ENCODE peak calls at places on chromosomes 2 and 18, in nine cellular contexts. I, A, W, B, D, R, Z, Y and N are unnamed samples.

GRCh38 chr2:111679202-111679601 is 204.8 kb downstream of the ANAPC1 start:
- DNase-seq in Y (no peak), A (no peak), B (no peak), Z (no peak), W (peak), R (no peak), I (no peak), D (no peak), N (no peak)

GRCh38 chr2:98654702-98655488 is 46.5 kb downstream of the UNC50 start:
- DNase-seq in R (no peak), W (no peak), B (no peak), D (no peak), A (peak), Y (no peak), I (no peak), Z (no peak), N (no peak)

GRCh38 chr2:102975996-102976636 is 214.3 kb downstream of the TMEM182 start:
- DNase-seq in D (no peak), W (peak), R (no peak), A (no peak), B (peak), Y (peak), Z (no peak), I (no peak), N (peak)

GRCh38 chr2:105712166-105712915 is 32.4 kb upstream of the NCK2 start:
- DNase-seq in W (peak), I (no peak), R (peak), B (no peak), A (no peak), D (no peak), Z (no peak), Y (no peak), N (peak)

GRCh38 chr2:15705839-15706386 is 114.2 kb downstream of the DDX1 start:
- DNase-seq in I (no peak), A (no peak), D (no peak), B (no peak), R (no peak), Y (no peak), Z (no peak), W (no peak), N (no peak)

GRCh38 chr18:56034954-56035353 is 447.0 kb upstream of the TCF4 start:
- DNase-seq in A (no peak), D (no peak), B (no peak), Y (no peak), I (no peak), W (no peak), Z (no peak), R (no peak), N (no peak)

GRCh38 chr2:106562826-106563594 is 75.8 kb downstream of the CD8B2 start:
- DNase-seq in D (no peak), I (no peak), W (peak), Y (peak), A (no peak), R (no peak), Z (no peak), B (peak), N (no peak)

GRCh38 chr18:40902436-40902835 is 1052.6 kb upstream of the PIK3C3 start:
- DNase-seq in R (no peak), Z (no peak), B (no peak), W (no peak), A (no peak), I (no peak), Y (no peak), D (no peak), N (no peak)

GRCh38 chr18:23719634-23720201 is 30.5 kb downstream of the LAMA3 start:
- DNase-seq in A (peak), Y (peak), B (no peak), W (peak), I (no peak), Z (no peak), D (peak), R (peak), N (peak)

GRCh38 chr2:202032841-202033316 is 776 bp upstream of the FZD7 start:
- DNase-seq in I (peak), Y (peak), B (peak), Z (peak), A (peak), D (peak), W (peak), R (peak), N (no peak)

GRCh38 chr18:12839057-12839525 is 44.9 kb downstream of the PTPN2 start:
- DNase-seq in R (no peak), B (peak), Y (no peak), A (no peak), W (peak), I (no peak), D (no peak), Z (no peak), N (no peak)

DNA sequence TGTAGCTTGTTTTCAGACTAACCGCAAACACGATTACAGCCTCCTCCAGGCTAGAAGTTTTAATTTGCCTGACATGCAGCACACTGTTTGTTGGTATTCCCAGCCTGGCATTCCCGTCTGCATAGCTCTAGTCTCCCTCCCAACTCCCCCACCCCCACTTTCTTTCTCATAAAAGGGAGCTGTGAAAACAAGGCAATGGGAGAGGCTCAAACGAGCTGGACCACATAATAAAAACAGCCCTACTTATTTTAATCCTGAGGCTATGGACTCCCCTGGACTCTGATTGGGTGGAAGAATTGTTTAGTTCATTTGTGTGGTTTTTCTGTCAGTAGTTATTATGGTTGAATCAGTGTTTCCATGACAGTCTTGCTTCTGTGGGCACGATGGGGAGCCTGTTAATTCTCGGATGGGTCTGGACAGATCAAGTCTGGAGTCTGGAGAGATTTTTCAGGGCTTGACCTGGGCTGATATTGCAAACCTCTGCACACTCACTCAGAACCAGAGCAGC is 1.2 kb downstream of the STON1 start:
- DNase-seq in A (no peak), R (peak), Y (peak), B (no peak), W (peak), I (no peak), Z (no peak), D (no peak), N (peak)
- H3K4me3 ChIP-seq in A (peak), R (peak), Y (peak), B (no peak), W (peak), I (peak), Z (peak), D (no peak), N (peak)

GRCh38 chr2:30236591-30237245 is 5.4 kb downstream of the LBH start:
- DNase-seq in Y (no peak), Z (no peak), A (no peak), W (no peak), I (peak), D (no peak), B (no peak), R (no peak), N (no peak)
- H3K4me3 ChIP-seq in Y (no peak), Z (no peak), A (peak), W (no peak), I (no peak), D (no peak), B (no peak), R (no peak), N (no peak)

GRCh38 chr2:176876493-176877103 is 336.0 kb upstream of the HNRNPA3 start:
- DNase-seq in I (no peak), W (no peak), R (no peak), B (no peak), D (no peak), Z (no peak), A (no peak), Y (no peak), N (no peak)
- H3K4me3 ChIP-seq in I (no peak), W (no peak), R (no peak), B (no peak), D (no peak), Z (no peak), A (no peak), Y (no peak), N (no peak)

GRCh38 chr2:200309296-200309846 is 2.9 kb downstream of the SPATS2L start:
- DNase-seq in D (no peak), Z (no peak), R (no peak), I (no peak), Y (no peak), A (no peak), B (no peak), W (no peak), N (no peak)
- H3K4me3 ChIP-seq in D (no peak), Z (peak), R (peak), I (no peak), Y (no peak), A (no peak), B (no peak), W (peak), N (peak)

GRCh38 chr18:22710628-22711380 is 222.3 kb upstream of the RBBP8 start:
- DNase-seq in W (peak), B (no peak), A (peak), R (peak), Z (peak), I (peak), D (no peak), Y (peak), N (peak)
- H3K4me3 ChIP-seq in W (peak), B (no peak), A (peak), R (peak), Z (peak), I (peak), D (no peak), Y (no peak), N (peak)

DNA sequence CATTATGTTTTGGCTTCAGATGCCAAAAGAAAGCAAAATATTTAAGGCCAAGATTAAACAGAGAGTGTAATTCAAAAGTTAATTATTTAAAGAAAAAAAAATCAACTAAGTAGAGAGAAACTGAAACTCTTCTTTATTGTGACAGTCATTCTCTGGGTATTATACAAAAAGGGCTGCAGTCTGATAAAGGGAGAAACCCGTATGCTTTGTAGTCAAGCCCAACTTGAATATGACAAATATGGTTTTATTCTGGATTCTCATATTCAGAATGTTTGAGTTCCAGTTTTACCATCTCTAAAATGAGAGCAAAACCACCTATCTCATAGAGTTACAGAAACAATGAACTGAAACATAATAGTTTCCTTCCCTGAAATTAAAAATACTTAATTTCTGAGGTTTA is 8.2 kb downstream of the CDH2 start:
- DNase-seq in R (no peak), Z (no peak), W (no peak), I (no peak), A (no peak), B (peak), D (no peak), Y (no peak), N (no peak)
- H3K4me3 ChIP-seq in R (no peak), Z (no peak), W (no peak), I (no peak), A (no peak), B (peak), D (no peak), Y (no peak), N (no peak)

DNA sequence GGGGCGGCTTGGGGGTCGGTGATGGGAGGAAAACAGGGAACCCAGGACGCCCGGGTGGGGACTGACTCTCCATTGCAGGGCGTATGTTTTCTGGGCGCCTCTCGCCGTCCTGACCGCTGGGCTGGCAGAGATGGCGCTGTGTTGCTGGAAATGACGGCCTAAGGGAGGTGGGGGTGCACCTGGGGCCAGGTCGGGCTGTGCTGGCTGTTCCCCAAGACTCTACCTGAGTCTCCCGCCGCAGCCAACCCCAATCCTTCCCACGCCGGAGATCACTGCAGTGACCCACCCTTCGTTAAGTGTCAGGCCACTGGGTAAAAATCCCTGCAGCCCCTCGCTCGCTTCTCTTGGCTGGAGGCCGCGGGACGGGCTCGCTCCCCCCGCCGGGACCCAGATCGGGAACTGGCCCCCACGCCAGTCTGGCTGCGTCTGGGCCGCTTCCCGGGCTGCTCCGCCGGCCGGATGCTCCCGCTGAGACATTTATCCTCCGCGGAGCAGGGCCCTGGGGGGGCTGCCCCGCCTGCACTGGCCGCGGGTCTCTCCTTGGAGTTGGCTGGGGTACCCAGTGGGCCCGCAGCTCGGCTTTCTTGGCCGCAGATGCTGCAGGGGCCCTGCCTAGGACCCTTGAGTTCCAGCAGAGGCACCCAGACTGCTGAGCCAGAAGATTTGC is 7.8 kb upstream of the ARMC9 start:
- DNase-seq in I (peak), R (peak), Y (peak), B (no peak), D (no peak), Z (peak), W (peak), A (peak), N (no peak)
- H3K4me3 ChIP-seq in I (peak), R (peak), Y (peak), B (no peak), D (no peak), Z (peak), W (peak), A (peak), N (no peak)

GRCh38 chr2:31219131-31219969 is 2.0 kb upstream of the CAPN14 start:
- DNase-seq in A (no peak), D (no peak), I (no peak), B (peak), Y (no peak), Z (no peak), R (no peak), W (no peak), N (no peak)
- H3K4me3 ChIP-seq in A (no peak), D (no peak), I (no peak), B (no peak), Y (no peak), Z (no peak), R (no peak), W (no peak), N (no peak)

DNA sequence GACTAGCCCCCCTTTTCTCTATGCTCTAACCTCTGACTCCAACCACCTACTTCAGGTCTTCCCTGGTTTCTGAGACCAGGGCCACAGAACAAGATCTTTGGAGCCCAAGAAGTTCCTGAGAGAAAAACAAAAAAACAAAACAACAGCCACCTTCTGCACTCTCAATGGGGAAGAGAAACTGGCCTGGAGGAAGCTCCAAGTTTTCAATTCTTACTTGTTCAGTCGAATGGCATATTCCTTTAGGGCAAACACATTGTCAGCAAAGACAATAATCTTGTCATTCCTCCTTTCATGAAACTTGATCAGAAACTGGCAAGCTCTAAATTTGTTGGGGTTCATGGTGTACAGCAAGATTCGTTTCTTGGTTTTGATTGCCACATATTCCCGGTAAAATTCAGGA is 15.0 kb downstream of the ERCC3 start:
- DNase-seq in W (no peak), R (no peak), I (no peak), Y (no peak), D (no peak), Z (no peak), B (no peak), A (no peak), N (no peak)
- H3K4me3 ChIP-seq in W (no peak), R (no peak), I (no peak), Y (no peak), D (no peak), Z (no peak), B (no peak), A (no peak), N (no peak)

GRCh38 chr2:161422812-161423211 is 6.7 kb downstream of the TBR1 start:
- DNase-seq in D (no peak), I (no peak), W (no peak), R (no peak), Z (no peak), B (no peak), A (no peak), Y (no peak), N (no peak)
- H3K4me3 ChIP-seq in D (no peak), I (no peak), W (no peak), R (no peak), Z (no peak), B (no peak), A (no peak), Y (no peak), N (no peak)